ENCODE peak calls at places on chromosomes 12 and 14, in four cellular contexts. D is astrocyte, T is breast epithelium, Z is left lung. P is an unnamed sample.
A peak's percentile ranks its signal among the peaks of the same experiment; 100 is the strongest.

GRCh38 chr12:997505-997904 is 6.5 kb downstream of the ERC1 start:
- DNase-seq in Z (no peak), D (no peak), T (no peak), P (no peak)

GRCh38 chr14:52124791-52125661 is 56.2 kb upstream of the NID2 start:
- DNase-seq in T (no peak), Z (no peak), D (peak; percentile 57), P (no peak)

GRCh38 chr12:32789446-32789845 is 33.7 kb upstream of the YARS2 start:
- DNase-seq in Z (no peak), T (no peak), D (no peak), P (no peak)

GRCh38 chr12:57173089-57173488 is 25.7 kb upstream of the LRP1-AS start:
- DNase-seq in Z (no peak), D (no peak), T (no peak), P (no peak)

GRCh38 chr14:80959448-80960006 is 4.1 kb downstream of the TSHR start:
- DNase-seq in D (no peak), Z (no peak), T (no peak), P (no peak)

GRCh38 chr12:28930704-28931103 is 218.4 kb upstream of the FAR2 start:
- DNase-seq in T (no peak), D (no peak), Z (no peak), P (no peak)

GRCh38 chr14:91303924-91304229 is 59.4 kb upstream of the GPR68 start:
- DNase-seq in T (no peak), Z (no peak), D (no peak), P (no peak)

GRCh38 chr12:55073043-55074022 is 52.9 kb upstream of the OR9K2 start:
- DNase-seq in D (peak; percentile 32), T (peak; percentile 30), Z (no peak), P (no peak)

GRCh38 chr12:47651368-47652254 is 54.2 kb downstream of the RPAP3 start:
- DNase-seq in Z (no peak), D (peak; percentile 35), T (peak; percentile 48), P (no peak)

GRCh38 chr12:47547077-47547476 is 158.8 kb downstream of the RPAP3 start:
- DNase-seq in Z (no peak), D (peak; percentile 30), T (no peak), P (no peak)

GRCh38 chr14:90536511-90537191 is 139.8 kb downstream of the CALM1 start:
- DNase-seq in D (peak; percentile 16), T (no peak), Z (no peak), P (no peak)

GRCh38 chr12:98424726-98425401 is 90.5 kb upstream of the TMPO start:
- DNase-seq in Z (no peak), T (peak; percentile 49), D (peak; percentile 85), P (peak; percentile 46)

GRCh38 chr12:63103489-63104131 is 47.4 kb downstream of the AVPR1A start:
- DNase-seq in T (no peak), Z (no peak), D (no peak), P (no peak)

GRCh38 chr12:122942609-122943008 is 23.7 kb downstream of the ABCB9 start:
- DNase-seq in T (no peak), D (no peak), Z (no peak), P (no peak)

DNA sequence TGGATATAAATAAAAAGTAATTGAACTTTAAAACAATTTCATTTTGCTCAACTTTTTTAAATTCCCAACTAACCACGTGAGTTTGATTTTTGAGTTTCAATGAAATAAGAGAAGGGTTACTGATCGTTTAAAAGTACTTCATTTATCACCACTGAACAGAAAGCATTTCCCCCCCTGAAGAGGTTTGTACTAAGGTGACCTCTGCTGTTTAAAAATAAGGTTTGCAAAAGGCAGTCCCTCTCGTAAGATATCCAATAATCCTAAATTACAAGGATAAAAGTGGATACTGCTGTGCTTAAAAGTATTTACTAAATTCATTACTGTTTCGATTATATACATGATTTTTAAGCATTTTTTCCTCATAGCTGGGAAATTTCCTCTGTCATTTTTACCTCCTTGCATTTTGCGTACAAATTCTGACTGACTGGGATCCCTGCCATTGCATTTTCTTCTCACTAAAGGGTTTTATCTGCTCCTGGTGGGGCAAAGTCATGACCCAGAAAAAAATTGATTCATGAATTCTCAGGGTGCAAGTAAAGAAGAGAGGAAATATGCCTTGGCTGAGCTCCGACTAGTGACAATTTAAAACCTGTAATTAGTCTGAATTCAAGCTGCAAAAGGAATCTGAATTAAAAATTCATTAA is 463.8 kb downstream of the PRKD1 start:
- DNase-seq in T (no peak), D (no peak), Z (no peak), P (no peak)
- TF ChIP-seq CTCF in T (no peak), D (no peak), Z (no peak), P (no peak)

GRCh38 chr12:54053625-54054441 is at the start of gene HOXC4:
- DNase-seq in Z (peak; percentile 73), D (peak; percentile 10), T (no peak), P (no peak)

GRCh38 chr12:54054442-54055332 is 1.1 kb downstream of the HOXC4 start:
- DNase-seq in T (no peak), D (no peak), Z (peak; percentile 83), P (no peak)

GRCh38 chr12:54051916-54052744 is 1.5 kb upstream of the HOXC4 start:
- DNase-seq in T (no peak), D (no peak), Z (no peak), P (no peak)

GRCh38 chr12:54051081-54051912 is 2.3 kb upstream of the HOXC4 start:
- DNase-seq in Z (no peak), D (no peak), T (no peak), P (no peak)

DNA sequence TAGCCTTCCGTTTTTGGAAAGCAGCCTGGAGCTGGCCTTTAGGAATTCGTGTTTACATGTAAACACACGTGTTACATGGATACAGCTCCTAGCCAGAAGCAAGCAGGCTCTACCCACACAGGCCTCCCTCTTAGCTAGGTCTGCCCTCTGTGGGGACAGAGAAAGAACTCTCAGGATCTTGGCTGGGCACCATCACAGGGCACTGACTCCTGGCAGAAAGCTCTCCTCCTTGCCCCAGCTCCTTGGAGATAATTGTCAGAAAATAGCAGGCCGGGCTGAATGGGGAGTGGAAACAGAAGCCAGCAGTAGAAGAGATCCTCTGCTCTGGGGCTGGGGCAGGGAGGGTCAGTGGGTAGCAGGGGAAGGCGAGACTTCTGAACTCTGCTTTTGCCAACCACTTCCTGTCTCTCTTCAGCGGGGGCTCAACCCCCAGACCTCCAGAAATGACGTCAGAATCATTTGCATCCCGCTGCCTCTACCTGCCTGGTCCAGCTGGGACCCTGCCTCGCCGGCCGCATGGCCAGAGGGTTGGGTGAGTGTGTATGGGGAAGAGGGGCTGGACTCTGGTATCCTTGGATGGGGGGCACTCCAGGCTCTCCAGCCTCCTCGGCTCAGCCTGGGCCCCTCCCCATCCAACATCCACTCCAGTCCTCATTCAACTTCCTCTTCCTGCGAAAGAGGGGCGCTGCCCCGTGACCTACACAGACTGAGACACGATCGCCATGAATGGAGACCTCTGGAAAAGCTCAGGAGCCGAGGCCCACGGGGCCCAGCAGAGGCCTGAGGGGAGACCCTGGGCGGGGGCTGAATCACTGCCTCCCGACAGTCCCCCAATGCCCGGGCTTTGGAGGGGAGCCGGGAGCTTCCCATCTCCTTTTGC is 650 bp upstream of the HOXC4 start:
- DNase-seq in T (no peak), Z (no peak), D (no peak), P (no peak)
- H3K4me3 ChIP-seq in T (peak overlapping the region; percentile 66), Z (peak overlapping the region; percentile 36), D (no peak overlapping the region), P (peak overlapping the region; percentile 9)

DNA sequence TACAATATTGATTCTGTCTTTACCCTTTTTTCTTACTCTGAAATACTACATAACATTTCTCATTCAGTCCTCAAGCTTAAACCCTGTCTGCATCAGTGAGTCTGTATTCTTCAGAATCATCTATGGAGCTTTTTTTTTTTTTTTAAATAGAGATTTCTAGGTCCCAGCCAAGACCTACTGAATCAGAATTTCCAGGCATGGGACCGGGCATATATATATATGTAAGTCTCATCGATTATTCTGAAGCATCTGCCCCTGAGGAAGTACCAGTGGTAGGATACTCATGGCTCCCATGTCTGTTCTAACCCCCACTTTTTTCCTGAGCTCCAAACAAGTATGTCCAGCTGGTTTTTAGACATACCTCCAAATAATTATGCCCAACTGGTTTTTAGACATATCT is 6.1 kb downstream of the DDX47 start:
- DNase-seq in D (no peak), Z (no peak), T (no peak), P (no peak)
- H3K36me3 ChIP-seq in D (peaks cover 37% of the 10 kb centered on the region), Z (peaks cover 55% of the 10 kb centered on the region), T (peaks cover 10% of the 10 kb centered on the region), P (peaks cover 5% of the 10 kb centered on the region)

GRCh38 chr12:95351745-95352144 is 122.2 kb upstream of the METAP2 start:
- DNase-seq in T (no peak), Z (no peak), D (no peak), P (no peak)
- TF ChIP-seq CTCF in T (no peak), Z (no peak), D (no peak), P (no peak)

DNA sequence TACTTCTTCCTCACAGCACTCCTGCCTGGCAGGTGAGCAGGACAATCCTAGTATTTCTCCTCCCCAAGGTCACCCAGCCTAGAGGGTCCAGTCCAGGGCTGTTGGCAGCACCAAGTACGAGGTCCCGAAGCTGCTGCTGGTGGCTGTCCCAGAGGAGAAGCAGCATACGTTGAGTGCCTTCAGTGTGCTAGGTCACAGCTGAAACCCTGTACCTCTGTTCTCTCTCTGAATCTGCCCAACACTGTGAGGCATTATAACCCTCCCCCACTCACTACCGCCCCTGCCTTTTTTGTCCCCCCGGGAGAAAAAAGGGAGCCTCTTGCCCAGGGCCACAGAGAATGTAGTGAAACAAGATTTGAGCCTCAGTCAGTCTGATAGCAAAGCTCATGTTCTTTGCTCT is 53.4 kb downstream of the PPP2R5C start:
- DNase-seq in Z (no peak), T (no peak), D (no peak), P (no peak)
- H3K4me3 ChIP-seq in Z (no peak overlapping the region), T (no peak overlapping the region), D (no peak overlapping the region), P (no peak overlapping the region)

DNA sequence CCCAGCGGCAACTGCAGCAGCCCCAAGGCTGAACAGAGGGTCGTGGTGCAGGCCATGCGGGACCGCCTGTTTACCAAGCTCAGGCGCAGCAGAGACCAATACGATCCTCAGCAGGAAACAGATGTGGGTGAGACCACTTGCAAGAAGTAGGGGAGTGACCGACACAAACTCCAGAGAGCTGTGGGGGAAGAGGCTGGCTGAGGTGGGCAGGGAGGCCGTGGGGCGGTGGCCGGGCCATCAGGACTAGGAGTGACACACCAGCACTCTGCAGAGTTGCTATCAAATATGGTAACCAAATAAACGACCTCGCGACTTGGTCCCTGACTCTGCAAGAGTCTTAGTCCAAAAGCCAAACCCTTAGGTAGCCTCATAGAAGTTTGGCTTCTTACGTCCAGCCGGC is 30.6 kb downstream of the AMN start:
- DNase-seq in Z (peak; percentile 54), T (no peak), D (no peak), P (no peak)
- H3K36me3 ChIP-seq in Z (peaks cover 94% of the 10 kb centered on the region), T (peaks cover 13% of the 10 kb centered on the region), D (peaks cover 57% of the 10 kb centered on the region), P (peaks cover 43% of the 10 kb centered on the region)

GRCh38 chr12:51391047-51391837 is at the start of gene GALNT6:
- DNase-seq in Z (peak; percentile 89), D (no peak), T (no peak), P (no peak)

GRCh38 chr12:51395283-51396230 is 4.4 kb upstream of the GALNT6 start:
- DNase-seq in Z (no peak), T (no peak), D (no peak), P (no peak)

GRCh38 chr12:51392556-51393237 is 1.5 kb upstream of the GALNT6 start:
- DNase-seq in Z (no peak), T (no peak), D (peak; percentile 39), P (no peak)

GRCh38 chr12:51390457-51391046 is 654 bp downstream of the GALNT6 start:
- DNase-seq in Z (no peak), T (no peak), D (no peak), P (no peak)

GRCh38 chr12:51393676-51394545 is 2.7 kb upstream of the GALNT6 start:
- DNase-seq in Z (no peak), D (peak; percentile 93), T (no peak), P (peak; percentile 90)
- TF ChIP-seq CTCF in Z (no peak), D (no peak), T (no peak), P (no peak)

GRCh38 chr12:117970334-117970733 is 1.5 kb upstream of the KSR2 start:
- DNase-seq in T (no peak), Z (no peak), D (no peak), P (no peak)
- H3K4me3 ChIP-seq in T (no peak overlapping the region), Z (no peak overlapping the region), D (no peak overlapping the region), P (no peak overlapping the region)

GRCh38 chr12:22665476-22665875 is 40.5 kb downstream of the ETNK1 start:
- DNase-seq in D (no peak), Z (no peak), T (no peak), P (no peak)
- H3K36me3 ChIP-seq in D (peaks cover 9% of the 10 kb centered on the region), Z (peaks cover 14% of the 10 kb centered on the region), T (no peaks in the 10 kb centered on the region), P (no peaks in the 10 kb centered on the region)

P was measured in BJ.